ENCODE peak calls at places on chromosomes 4 and X, in five cellular contexts. G, R, E, J and L are unnamed samples.
A peak's percentile ranks its signal among the peaks of the same experiment; 100 is the strongest.

GRCh38 chrX:19889582-19890342 is 2.4 kb upstream of the SH3KBP1 start:
- DNase-seq in E (peak; percentile 63), J (peak; percentile 66), R (peak; percentile 90), G (peak; percentile 78), L (no peak)

GRCh38 chr4:67725132-67725531 is 24.2 kb upstream of the UBA6 start:
- DNase-seq in R (no peak), E (no peak), G (peak; percentile 15), J (no peak), L (no peak)

GRCh38 chrX:125444659-125445058 is 125.0 kb downstream of the TEX13C start:
- DNase-seq in R (no peak), G (no peak), J (no peak), E (no peak), L (no peak)

GRCh38 chr4:171353535-171353934 is 459.7 kb upstream of the GALNTL6 start:
- DNase-seq in R (no peak), G (no peak), J (no peak), E (no peak), L (no peak)

GRCh38 chrX:42988700-42989099 is 210.7 kb upstream of the PPP1R2C start:
- DNase-seq in J (no peak), G (no peak), R (no peak), E (no peak), L (no peak)

GRCh38 chrX:11751261-11751660 is 6.8 kb upstream of the MSL3 start:
- DNase-seq in E (no peak), G (no peak), R (no peak), J (no peak), L (no peak)

GRCh38 chrX:31307952-31308351 is 236.1 kb upstream of the FTHL17 start:
- DNase-seq in J (no peak), E (no peak), G (no peak), R (no peak), L (no peak)

GRCh38 chr4:185792384-185793146 is 19.4 kb downstream of the SORBS2 start:
- DNase-seq in E (no peak), G (peak; percentile 79), R (peak; percentile 99), J (peak; percentile 92), L (no peak)

GRCh38 chr4:94466923-94467322 is 15.2 kb downstream of the PDLIM5 start:
- DNase-seq in G (no peak), E (no peak), R (no peak), J (no peak), L (no peak)

GRCh38 chr4:8392591-8393190 is 47.8 kb downstream of the ACOX3 start:
- DNase-seq in J (peak; percentile 29), E (no peak), G (no peak), R (peak; percentile 54), L (no peak)

GRCh38 chr4:109014593-109015412 is 251.9 kb upstream of the ETNPPL start:
- DNase-seq in G (no peak), J (no peak), E (no peak), R (no peak), L (no peak)

GRCh38 chr4:86976801-86977485 is 42.1 kb downstream of the AFF1 start:
- DNase-seq in G (no peak), E (no peak), J (no peak), R (no peak), L (no peak)

GRCh38 chr4:8858925-8859210 is 12.8 kb downstream of the HMX1 start:
- DNase-seq in J (no peak), E (no peak), G (no peak), R (no peak), L (no peak)

GRCh38 chr4:86909945-86910344 is 17.7 kb upstream of the C4orf36 start:
- DNase-seq in J (no peak), G (no peak), R (no peak), E (no peak), L (no peak)

GRCh38 chr4:184688447-184688846 is 38.9 kb downstream of the PRIMPOL start:
- DNase-seq in R (peak; percentile 91), G (peak; percentile 95), E (no peak), J (peak; percentile 66), L (no peak)

GRCh38 chr4:102687373-102687981 is 73.3 kb downstream of the MANBA start:
- DNase-seq in G (no peak), R (peak; percentile 53), J (peak; percentile 29), E (no peak), L (no peak)

GRCh38 chrX:154046262-154046771 is 26.6 kb upstream of the IRAK1 start:
- DNase-seq in R (peak; percentile 81), J (peak; percentile 86), E (peak; percentile 45), G (peak; percentile 83), L (no peak)

GRCh38 chrX:100615015-100615414 is 21.6 kb downstream of the TSPAN6 start:
- DNase-seq in E (no peak), R (peak; percentile 86), G (peak; percentile 66), J (peak; percentile 75), L (no peak)

GRCh38 chr4:77903186-77903585 is 40.6 kb downstream of the MRPL1 start:
- DNase-seq in J (no peak), G (no peak), E (no peak), R (peak; percentile 44), L (no peak)

GRCh38 chr4:88275516-88275915 is 8.8 kb downstream of the PPM1K start:
- DNase-seq in R (peak; percentile 25), G (peak; percentile 37), E (no peak), J (peak; percentile 81), L (no peak)

GRCh38 chr4:52096048-52096447 is 44.9 kb downstream of the SPATA18 start:
- DNase-seq in E (no peak), R (peak; percentile 39), G (peak; percentile 68), J (no peak), L (no peak)

GRCh38 chrX:46294234-46294633 is 251.0 kb downstream of the ZNF674 start:
- DNase-seq in E (no peak), J (peak; percentile 51), R (peak; percentile 13), G (peak; percentile 49), L (no peak)

GRCh38 chr4:188452097-188452496 is 312.9 kb downstream of the TRIML1 start:
- DNase-seq in J (no peak), G (no peak), E (no peak), R (no peak), L (no peak)

GRCh38 chrX:41335590-41336331 is 1.8 kb downstream of the DDX3X start:
- DNase-seq in J (peak; percentile 37), E (no peak), G (peak; percentile 72), R (peak; percentile 23), L (no peak)

GRCh38 chrX:121151293-121151692 is 103.9 kb downstream of the GLUD2 start:
- DNase-seq in R (no peak), J (no peak), E (no peak), G (no peak), L (no peak)

GRCh38 chr4:141244419-141244818 is 23.7 kb downstream of the ZNF330 start:
- DNase-seq in G (no peak), J (no peak), R (no peak), E (no peak), L (no peak)

GRCh38 chr4:107122736-107123135 is 86.6 kb upstream of the DKK2 start:
- DNase-seq in J (no peak), G (no peak), E (no peak), R (no peak), L (no peak)